ENCODE peak calls at places on chromosomes 12 and 14, in four cellular contexts. C is GM23248, E is GM23338, M is Peyer's patch. G is an unnamed sample.

GRCh38 chr12:13004986-13005385 is 4.9 kb upstream of the HEBP1 start:
- DNase-seq in E (no peak), C (no peak), M (no peak), G (no peak)

GRCh38 chr14:65927871-65928270 is 515.3 kb downstream of the FUT8 start:
- DNase-seq in E (peak; percentile 54), C (no peak), M (peak; percentile 56), G (peak; percentile 82)

GRCh38 chr14:94054401-94054800 is 26.6 kb downstream of the DDX24 start:
- DNase-seq in E (no peak), M (no peak), C (no peak), G (peak; percentile 27)

GRCh38 chr14:68199465-68200145 is 380.0 kb downstream of the RAD51B start:
- DNase-seq in M (no peak), E (peak; percentile 60), C (no peak), G (no peak)

GRCh38 chr14:30389134-30389900 is 169.6 kb upstream of the G2E3 start:
- DNase-seq in M (no peak), C (peak; percentile 49), E (no peak), G (no peak)

GRCh38 chr14:90538716-90539495 is 142.1 kb downstream of the CALM1 start:
- DNase-seq in C (no peak), E (no peak), M (no peak), G (no peak)

GRCh38 chr12:19120795-19121194 is 8.7 kb upstream of the PLEKHA5 start:
- DNase-seq in C (peak; percentile 68), M (no peak), E (no peak), G (no peak)

GRCh38 chr12:13595536-13596450 is 385.6 kb downstream of the GRIN2B start:
- DNase-seq in M (no peak), E (peak; percentile 64), C (no peak), G (no peak)

GRCh38 chr12:122028601-122029560 is 7.2 kb downstream of the BCL7A start:
- DNase-seq in C (no peak), E (no peak), M (peak; percentile 62), G (no peak)

GRCh38 chr12:127239781-127240180 is 1027.2 kb upstream of the TMEM132C start:
- DNase-seq in E (no peak), C (no peak), M (no peak), G (no peak)

GRCh38 chr12:113515082-113515856 is 43.6 kb upstream of the LHX5 start:
- DNase-seq in E (peak; percentile 75), C (no peak), M (no peak), G (no peak)

GRCh38 chr14:61099221-61099835 is 118.3 kb downstream of the SLC38A6 start:
- DNase-seq in C (no peak), M (no peak), E (no peak), G (no peak)

GRCh38 chr12:27523642-27524488 is at the start of gene PPFIBP1:
- DNase-seq in C (peak; percentile 98), E (peak; percentile 98), M (peak; percentile 94), G (peak; percentile 98)

GRCh38 chr12:1473418-1473817 is 121.0 kb downstream of the FBXL14 start:
- DNase-seq in M (peak; percentile 45), E (no peak), C (peak; percentile 13), G (peak; percentile 81)

GRCh38 chr12:57152408-57153038 is 5.1 kb upstream of the LRP1-AS start:
- DNase-seq in M (no peak), E (no peak), C (peak; percentile 80), G (no peak)

GRCh38 chr12:46214668-46215429 is 54.0 kb downstream of the SLC38A1 start:
- DNase-seq in E (no peak), M (peak; percentile 83), C (no peak), G (peak; percentile 88)

GRCh38 chr12:54364413-54364812 is at the start of gene GPR84:
- DNase-seq in E (no peak), C (no peak), M (no peak), G (no peak)

GRCh38 chr12:97560766-97561165 is 98.2 kb downstream of the RMST start:
- DNase-seq in C (no peak), E (peak; percentile 12), M (no peak), G (no peak)

GRCh38 chr12:93507151-93507550 is 39.8 kb downstream of the MRPL42 start:
- DNase-seq in C (no peak), E (no peak), M (no peak), G (no peak)

GRCh38 chr12:120625557-120626419 is 14.6 kb upstream of the CABP1 start:
- DNase-seq in M (peak; percentile 19), C (no peak), E (peak; percentile 75), G (no peak)

GRCh38 chr12:21296751-21297406 is 37.8 kb downstream of the SLCO1A2 start:
- DNase-seq in M (no peak), C (peak; percentile 49), E (peak; percentile 43), G (no peak)

GRCh38 chr12:52600941-52601481 is at the start of gene KRT72:
- DNase-seq in C (no peak), E (peak; percentile 71), M (no peak), G (no peak)

GRCh38 chr12:95205685-95206084 is 11.6 kb downstream of the FGD6 start:
- DNase-seq in C (peak; percentile 92), E (peak; percentile 47), M (no peak), G (no peak)

GRCh38 chr12:55966408-55967281 is at the start of gene CDK2:
- DNase-seq in M (peak; percentile 97), E (peak; percentile 98), C (peak; percentile 96), G (peak; percentile 95)

GRCh38 chr12:130240831-130241590 is 78.7 kb downstream of the FZD10 start:
- DNase-seq in E (no peak), M (no peak), C (no peak), G (no peak)

GRCh38 chr14:68639518-68640292 is 153.2 kb downstream of the ZFP36L1 start:
- DNase-seq in M (no peak), C (no peak), E (no peak), G (peak; percentile 30)

GRCh38 chr12:62605972-62606371 is 139.3 kb downstream of the MON2 start:
- DNase-seq in M (no peak), E (no peak), C (peak; percentile 29), G (no peak)

GRCh38 chr12:6927999-6928702 is 392 bp downstream of the ATN1 start:
- DNase-seq in E (peak; percentile 47), M (no peak), C (peak; percentile 48), G (peak; percentile 84)

GRCh38 chr12:25994252-25994651 is 35.8 kb downstream of the RASSF8 start:
- DNase-seq in M (no peak), C (peak; percentile 97), E (no peak), G (no peak)

GRCh38 chr12:106724116-106724515 is 50.4 kb upstream of the RIC8B start:
- DNase-seq in E (no peak), C (no peak), M (no peak), G (no peak)

GRCh38 chr12:54588110-54588831 is at the start of gene PPP1R1A:
- DNase-seq in C (peak; percentile 18), E (peak; percentile 75), M (no peak), G (no peak)

GRCh38 chr12:15535287-15535895 is 213.1 kb downstream of the PTPRO start:
- DNase-seq in C (peak; percentile 48), M (no peak), E (no peak), G (no peak)

GRCh38 chr14:105350450-105351244 is 36.1 kb downstream of the PACS2 start:
- DNase-seq in E (peak; percentile 24), C (no peak), M (no peak), G (peak; percentile 73)

GRCh38 chr12:26238341-26239126 is 43.2 kb downstream of the SSPN start:
- DNase-seq in C (peak; percentile 10), M (no peak), E (no peak), G (no peak)

GRCh38 chr12:109760930-109761630 is 47.5 kb downstream of the FAM222A start:
- DNase-seq in C (no peak), E (no peak), M (no peak), G (no peak)

GRCh38 chr12:100927825-100928224 is 133.2 kb downstream of the ANO4 start:
- DNase-seq in M (no peak), E (no peak), C (peak; percentile 91), G (no peak)

GRCh38 chr12:100926669-100927248 is 132.2 kb downstream of the ANO4 start:
- DNase-seq in E (peak; percentile 94), M (no peak), C (peak; percentile 17), G (no peak)
- H3K36me3 ChIP-seq in E (no peaks in the 10 kb centered on the region), M (no peaks in the 10 kb centered on the region), C (no peaks in the 10 kb centered on the region), G (no peaks in the 10 kb centered on the region)

GRCh38 chr14:52447236-52447635 is 105.1 kb downstream of the TXNDC16 start:
- DNase-seq in C (no peak), M (no peak), E (no peak), G (no peak)
- H3K36me3 ChIP-seq in C (no peaks in the 10 kb centered on the region), M (no peaks in the 10 kb centered on the region), E (no peaks in the 10 kb centered on the region), G (no peaks in the 10 kb centered on the region)

DNA sequence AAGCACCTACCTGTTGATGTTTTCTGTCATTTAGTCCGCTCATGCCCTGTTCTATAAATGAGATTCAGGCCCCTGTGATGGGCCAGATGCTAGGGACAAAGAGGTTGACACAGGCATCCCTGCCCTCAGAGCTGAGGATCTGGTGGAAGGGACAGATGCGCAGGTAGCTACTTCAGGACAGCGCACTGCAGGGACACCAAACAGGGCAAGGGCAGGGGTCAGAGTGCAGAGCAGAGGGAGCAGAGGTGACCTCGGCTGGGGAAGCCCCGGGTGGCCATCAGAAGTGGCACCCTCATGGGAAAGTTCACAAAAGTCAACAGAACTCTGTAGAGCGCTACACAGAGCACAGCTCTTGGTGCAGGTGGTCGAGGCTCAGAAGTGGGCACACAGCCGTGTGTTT is 5.6 kb upstream of the PNMA1 start:
- DNase-seq in E (no peak), C (no peak), M (no peak), G (no peak)
- H3K36me3 ChIP-seq in E (no peaks in the 10 kb centered on the region), C (peaks cover 29% of the 10 kb centered on the region), M (no peaks in the 10 kb centered on the region), G (peaks cover 94% of the 10 kb centered on the region)

GRCh38 chr14:100078997-100079561 is 13.9 kb downstream of the EVL start:
- DNase-seq in C (peak; percentile 83), E (peak; percentile 63), M (peak; percentile 72), G (peak; percentile 87)
- H3K36me3 ChIP-seq in C (no peaks in the 10 kb centered on the region), E (no peaks in the 10 kb centered on the region), M (no peaks in the 10 kb centered on the region), G (no peaks in the 10 kb centered on the region)

GRCh38 chr12:24852420-24852819 is 96.5 kb downstream of the BCAT1 start:
- DNase-seq in E (no peak), C (peak; percentile 20), M (no peak), G (no peak)

GRCh38 chr12:24848941-24849477 is 99.9 kb downstream of the BCAT1 start:
- DNase-seq in E (no peak), C (no peak), M (no peak), G (no peak)

GRCh38 chr12:24851341-24851740 is 97.6 kb downstream of the BCAT1 start:
- DNase-seq in C (no peak), M (no peak), E (no peak), G (no peak)

GRCh38 chr12:24851816-24852337 is 97.0 kb downstream of the BCAT1 start:
- DNase-seq in E (no peak), C (no peak), M (no peak), G (no peak)

DNA sequence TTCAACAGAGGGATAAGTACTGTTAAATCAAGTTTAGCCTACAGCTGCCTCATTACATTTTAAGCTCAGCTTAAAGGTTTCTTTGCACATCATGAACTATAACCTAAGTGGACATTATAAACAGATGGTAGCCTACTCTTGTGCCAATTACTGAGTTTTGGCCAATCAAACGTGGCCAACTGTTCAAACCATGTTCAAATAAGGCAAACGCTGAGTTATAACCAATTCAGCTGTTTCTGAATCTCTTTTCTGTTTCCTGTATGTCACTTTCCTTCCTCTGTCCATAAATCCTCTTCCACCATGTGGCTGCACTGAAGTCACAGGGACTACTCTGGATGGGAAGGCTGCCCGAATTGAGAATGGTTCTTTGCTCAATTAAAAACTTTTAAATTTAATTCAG is 98.4 kb downstream of the BCAT1 start:
- DNase-seq in E (no peak), M (no peak), C (no peak), G (no peak)
- H3K36me3 ChIP-seq in E (peaks cover 4% of the 10 kb centered on the region), M (no peaks in the 10 kb centered on the region), C (no peaks in the 10 kb centered on the region), G (no peaks in the 10 kb centered on the region)

G was measured in spleen.